ENCODE peak calls at places on chromosomes 12 and 14, in six cellular contexts. One of them, this sample, is unnamed.

GRCh38 chr14:98173291-98173690 is 1098.7 kb downstream of the BCL11B start:
- DNase-seq in activated CD8-positive, alpha-beta memory T cell treated with anti-CD3 and anti-CD28 coated beads, Interleukin-2, amount 50 U/mL, for 4 hours: peak
- DNase-seq in SHP77 treated with DMSO at 0.1 percent for 48 hours: no peak
- DNase-seq in transverse colon: peak
- DNase-seq in CD8-positive, alpha-beta T cell: peak
- DNase-seq in SJCRH30: no peak
- DNase-seq in this sample: no peak

GRCh38 chr12:66863276-66863675 is 184.4 kb upstream of the GRIP1 start:
- DNase-seq in transverse colon: no peak
- DNase-seq in SJCRH30: no peak
- DNase-seq in SHP77 treated with DMSO at 0.1 percent for 48 hours: no peak
- DNase-seq in activated CD8-positive, alpha-beta memory T cell treated with anti-CD3 and anti-CD28 coated beads, Interleukin-2, amount 50 U/mL, for 4 hours: no peak
- DNase-seq in CD8-positive, alpha-beta T cell: no peak
- DNase-seq in this sample: no peak

GRCh38 chr12:94134226-94134795 is 14.1 kb upstream of the PLXNC1 start:
- DNase-seq in transverse colon: no peak
- DNase-seq in CD8-positive, alpha-beta T cell: no peak
- DNase-seq in activated CD8-positive, alpha-beta memory T cell treated with anti-CD3 and anti-CD28 coated beads, Interleukin-2, amount 50 U/mL, for 4 hours: no peak
- DNase-seq in SJCRH30: peak
- DNase-seq in SHP77 treated with DMSO at 0.1 percent for 48 hours: peak
- DNase-seq in this sample: no peak

GRCh38 chr12:45040977-45041376 is 9.9 kb downstream of the DBX2 start:
- DNase-seq in transverse colon: no peak
- DNase-seq in CD8-positive, alpha-beta T cell: no peak
- DNase-seq in SHP77 treated with DMSO at 0.1 percent for 48 hours: no peak
- DNase-seq in SJCRH30: no peak
- DNase-seq in activated CD8-positive, alpha-beta memory T cell treated with anti-CD3 and anti-CD28 coated beads, Interleukin-2, amount 50 U/mL, for 4 hours: no peak
- DNase-seq in this sample: no peak

GRCh38 chr14:64732066-64732465 is 27.8 kb downstream of the PLEKHG3 start:
- DNase-seq in transverse colon: no peak
- DNase-seq in activated CD8-positive, alpha-beta memory T cell treated with anti-CD3 and anti-CD28 coated beads, Interleukin-2, amount 50 U/mL, for 4 hours: no peak
- DNase-seq in SHP77 treated with DMSO at 0.1 percent for 48 hours: no peak
- DNase-seq in SJCRH30: no peak
- DNase-seq in CD8-positive, alpha-beta T cell: no peak
- DNase-seq in this sample: no peak

GRCh38 chr12:52971701-52972329 is 22.9 kb downstream of the KRT18 start:
- DNase-seq in SJCRH30: no peak
- DNase-seq in activated CD8-positive, alpha-beta memory T cell treated with anti-CD3 and anti-CD28 coated beads, Interleukin-2, amount 50 U/mL, for 4 hours: no peak
- DNase-seq in transverse colon: peak
- DNase-seq in SHP77 treated with DMSO at 0.1 percent for 48 hours: no peak
- DNase-seq in CD8-positive, alpha-beta T cell: no peak
- DNase-seq in this sample: no peak

GRCh38 chr12:46675736-46676135 is 150.1 kb downstream of the SLC38A4 start:
- DNase-seq in SJCRH30: peak
- DNase-seq in CD8-positive, alpha-beta T cell: no peak
- DNase-seq in SHP77 treated with DMSO at 0.1 percent for 48 hours: no peak
- DNase-seq in transverse colon: no peak
- DNase-seq in activated CD8-positive, alpha-beta memory T cell treated with anti-CD3 and anti-CD28 coated beads, Interleukin-2, amount 50 U/mL, for 4 hours: no peak
- DNase-seq in this sample: no peak

GRCh38 chr14:21454843-21455550 is 926 bp downstream of the CHD8 start:
- DNase-seq in CD8-positive, alpha-beta T cell: no peak
- DNase-seq in transverse colon: no peak
- DNase-seq in SHP77 treated with DMSO at 0.1 percent for 48 hours: no peak
- DNase-seq in SJCRH30: no peak
- DNase-seq in activated CD8-positive, alpha-beta memory T cell treated with anti-CD3 and anti-CD28 coated beads, Interleukin-2, amount 50 U/mL, for 4 hours: no peak
- DNase-seq in this sample: no peak

GRCh38 chr12:104201238-104202001 is 14.2 kb upstream of the TXNRD1 start:
- DNase-seq in CD8-positive, alpha-beta T cell: peak
- DNase-seq in SHP77 treated with DMSO at 0.1 percent for 48 hours: peak
- DNase-seq in SJCRH30: peak
- DNase-seq in transverse colon: peak
- DNase-seq in activated CD8-positive, alpha-beta memory T cell treated with anti-CD3 and anti-CD28 coated beads, Interleukin-2, amount 50 U/mL, for 4 hours: peak
- DNase-seq in this sample: peak

GRCh38 chr14:59240356-59240755 is 51.9 kb downstream of the DAAM1 start:
- DNase-seq in SJCRH30: no peak
- DNase-seq in SHP77 treated with DMSO at 0.1 percent for 48 hours: no peak
- DNase-seq in activated CD8-positive, alpha-beta memory T cell treated with anti-CD3 and anti-CD28 coated beads, Interleukin-2, amount 50 U/mL, for 4 hours: no peak
- DNase-seq in CD8-positive, alpha-beta T cell: no peak
- DNase-seq in transverse colon: no peak
- DNase-seq in this sample: no peak

GRCh38 chr14:70856851-70857498 is 47.7 kb upstream of the MAP3K9 start:
- DNase-seq in activated CD8-positive, alpha-beta memory T cell treated with anti-CD3 and anti-CD28 coated beads, Interleukin-2, amount 50 U/mL, for 4 hours: no peak
- DNase-seq in CD8-positive, alpha-beta T cell: no peak
- DNase-seq in SHP77 treated with DMSO at 0.1 percent for 48 hours: no peak
- DNase-seq in transverse colon: no peak
- DNase-seq in SJCRH30: peak
- DNase-seq in this sample: no peak

This sample was measured in activated T-helper 9 cell treated with anti-CD3 and anti-CD28 coated beads, Interleukin-2, amount 50 U/mL, for 16 hours.